ENCODE peak calls at places on chromosomes 2 and 18, in six cellular contexts. H is choroid plexus epithelial cell; O is stimulated activated CD8-positive, alpha-beta memory T cell treated with anti-CD3 and anti-CD28 coated beads, Interleukin-7, amount 100 ng/mL, for 1 hour; K is T-helper 1 cell; Y is IMR-90; N is NCI-H2029. L is an unnamed sample.

GRCh38 chr2:234146087-234146826 is 95.8 kb downstream of the SPP2 start:
- DNase-seq in H (peak), O (no peak), K (no peak), Y (peak), N (no peak), L (no peak)

GRCh38 chr18:24839991-24840390 is 379.6 kb downstream of the HRH4 start:
- DNase-seq in H (no peak), O (no peak), K (no peak), Y (peak), N (no peak), L (no peak)

GRCh38 chr2:172280820-172281454 is 146.4 kb upstream of the ITGA6 start:
- DNase-seq in H (no peak), O (no peak), K (no peak), Y (no peak), N (no peak), L (no peak)

GRCh38 chr2:46296216-46296839 is 879 bp upstream of the EPAS1 start:
- DNase-seq in H (no peak), O (no peak), K (no peak), Y (no peak), N (no peak), L (peak)

GRCh38 chr2:98269830-98270229 is 76.4 kb upstream of the CNGA3 start:
- DNase-seq in H (peak), O (no peak), K (no peak), Y (peak), N (no peak), L (no peak)

GRCh38 chr2:128292599-128293425 is 25.9 kb downstream of the HS6ST1 start:
- DNase-seq in H (no peak), O (no peak), K (no peak), Y (no peak), N (no peak), L (no peak)

GRCh38 chr18:8367217-8367988 is 241.8 kb upstream of the RAB12 start:
- DNase-seq in H (peak), O (no peak), K (no peak), Y (no peak), N (peak), L (no peak)

GRCh38 chr2:120344214-120344990 is 1.5 kb upstream of the INHBB start:
- DNase-seq in H (no peak), O (no peak), K (no peak), Y (no peak), N (no peak), L (no peak)

GRCh38 chr2:28161466-28161865 is 231.2 kb upstream of the FOSL2 start:
- DNase-seq in H (no peak), O (no peak), K (no peak), Y (no peak), N (no peak), L (no peak)

GRCh38 chr2:105328281-105329196 is 996 bp downstream of the TGFBRAP1 start:
- DNase-seq in H (peak), O (no peak), K (no peak), Y (peak), N (peak), L (no peak)

GRCh38 chr18:52045946-52046345 is 294.1 kb upstream of the DCC start:
- DNase-seq in H (peak), O (no peak), K (no peak), Y (no peak), N (no peak), L (no peak)

GRCh38 chr2:191892391-191892790 is 45.5 kb upstream of the CAVIN2 start:
- DNase-seq in H (peak), O (no peak), K (no peak), Y (peak), N (no peak), L (no peak)

GRCh38 chr2:219204425-219205164 is 2.0 kb upstream of the ZFAND2B start:
- DNase-seq in H (no peak), O (no peak), K (no peak), Y (no peak), N (no peak), L (no peak)

GRCh38 chr2:161983896-161984295 is 90.1 kb downstream of the DPP4 start:
- DNase-seq in H (peak), O (no peak), K (no peak), Y (peak), N (no peak), L (no peak)

GRCh38 chr2:85649201-85650190 is 18.5 kb downstream of the SFTPB start:
- DNase-seq in H (peak), O (no peak), K (no peak), Y (peak), N (no peak), L (no peak)

GRCh38 chr2:240782886-240783818 is 36.9 kb downstream of the KIF1A start:
- DNase-seq in H (no peak), O (no peak), K (peak), Y (no peak), N (no peak), L (no peak)

GRCh38 chr18:12420831-12421421 is 13.2 kb downstream of the PRELID3A start:
- DNase-seq in H (no peak), O (no peak), K (no peak), Y (no peak), N (no peak), L (peak)

GRCh38 chr18:59024829-59025228 is 114.9 kb upstream of the SEC11C start:
- DNase-seq in H (peak), O (no peak), K (no peak), Y (peak), N (no peak), L (no peak)

GRCh38 chr18:32424696-32425095 is 46.0 kb downstream of the GAREM1 start:
- DNase-seq in H (peak), O (no peak), K (no peak), Y (no peak), N (no peak), L (no peak)

GRCh38 chr2:42959148-42959992 is 167.0 kb upstream of the HAAO start:
- DNase-seq in H (peak), O (no peak), K (no peak), Y (peak), N (no peak), L (peak)

GRCh38 chr2:231423176-231423575 is 27.7 kb downstream of the B3GNT7 start:
- DNase-seq in H (no peak), O (no peak), K (no peak), Y (no peak), N (no peak), L (no peak)

GRCh38 chr2:236794074-236794473 is 224.4 kb downstream of the ACKR3 start:
- DNase-seq in H (peak), O (no peak), K (no peak), Y (peak), N (no peak), L (no peak)

GRCh38 chr2:161250864-161251436 is 57.3 kb upstream of the PSMD14 start:
- DNase-seq in H (peak), O (no peak), K (no peak), Y (peak), N (peak), L (peak)

GRCh38 chr2:46267616-46268015 is 29.6 kb upstream of the EPAS1 start:
- DNase-seq in H (peak), O (no peak), K (no peak), Y (peak), N (no peak), L (no peak)

GRCh38 chr18:1627494-1627893 is 722.8 kb downstream of the ADCYAP1 start:
- DNase-seq in H (no peak), O (no peak), K (no peak), Y (no peak), N (no peak), L (no peak)

GRCh38 chr2:217568289-217568985 is 434.4 kb downstream of the TNS1 start:
- DNase-seq in H (peak), O (no peak), K (no peak), Y (peak), N (no peak), L (no peak)

GRCh38 chr2:105329561-105330495 is at the start of gene TGFBRAP1:
- DNase-seq in H (peak), O (no peak), K (peak), Y (peak), N (peak), L (peak)

GRCh38 chr2:209236369-209236768 is 187.5 kb upstream of the MAP2 start:
- DNase-seq in H (no peak), O (no peak), K (no peak), Y (no peak), N (no peak), L (no peak)

GRCh38 chr2:227608469-227609338 is 5.9 kb downstream of the SCYGR3 start:
- DNase-seq in H (no peak), O (no peak), K (no peak), Y (no peak), N (peak), L (no peak)

GRCh38 chr2:205706769-205707375 is 24.6 kb downstream of the NRP2 start:
- DNase-seq in H (peak), O (no peak), K (no peak), Y (peak), N (no peak), L (no peak)

GRCh38 chr2:9336534-9337354 is 86.6 kb downstream of the ITGB1BP1 start:
- DNase-seq in H (peak), O (no peak), K (no peak), Y (peak), N (peak), L (peak)

GRCh38 chr2:53715568-53715967 is 52.0 kb upstream of the CHAC2 start:
- DNase-seq in H (peak), O (no peak), K (no peak), Y (no peak), N (no peak), L (no peak)

GRCh38 chr2:207296265-207296948 is 130.7 kb upstream of the KLF7 start:
- DNase-seq in H (peak), O (no peak), K (no peak), Y (peak), N (no peak), L (no peak)

GRCh38 chr2:196592331-196592911 is 47.1 kb upstream of the CCDC150 start:
- DNase-seq in H (peak), O (no peak), K (no peak), Y (peak), N (no peak), L (peak)

GRCh38 chr2:120983344-120983743 is 247.7 kb downstream of the GLI2 start:
- DNase-seq in H (peak), O (no peak), K (no peak), Y (peak), N (no peak), L (no peak)

GRCh38 chr2:239360008-239360407 is 40.8 kb downstream of the HDAC4 start:
- DNase-seq in H (no peak), O (no peak), K (no peak), Y (no peak), N (no peak), L (no peak)